ENCODE peak calls at places on chromosome 20, in four cellular contexts. I is CD4-positive, alpha-beta T cell; J is suprapubic skin; R is lung. T is an unnamed sample.

GRCh38 chr20:6051505-6051904 is 2.4 kb downstream of the LRRN4 start:
- DNase-seq in R (no peak), I (no peak), J (no peak), T (no peak)

GRCh38 chr20:25287631-25288290 is 39.9 kb downstream of the PYGB start:
- DNase-seq in R (no peak), J (peak), I (no peak), T (no peak)

GRCh38 chr20:3887870-3888614 is 1.1 kb upstream of the PANK2 start:
- DNase-seq in J (no peak), I (no peak), R (no peak), T (no peak)

GRCh38 chr20:32611286-32611685 is 26.2 kb upstream of the NOL4L start:
- DNase-seq in I (no peak), R (no peak), J (no peak), T (no peak)

GRCh38 chr20:4813076-4813838 is 91.5 kb downstream of the PRND start:
- DNase-seq in J (peak), R (no peak), I (no peak), T (no peak)

GRCh38 chr20:21702553-21703467 is 2.7 kb upstream of the PAX1 start:
- DNase-seq in J (no peak), I (no peak), R (peak), T (no peak)

GRCh38 chr20:37474386-37474785 is 46.7 kb upstream of the NNAT start:
- DNase-seq in J (no peak), I (no peak), R (no peak), T (no peak)

GRCh38 chr20:30811896-30812671 is 445.4 kb upstream of the DEFB115 start:
- DNase-seq in I (no peak), R (peak), J (no peak), T (no peak)

GRCh38 chr20:6122873-6123649 is at the start of gene FERMT1:
- DNase-seq in J (peak), R (peak), I (no peak), T (no peak)

GRCh38 chr20:38732981-38733380 is 8.7 kb downstream of the SLC32A1 start:
- DNase-seq in R (no peak), J (no peak), I (no peak), T (no peak)

GRCh38 chr20:59515013-59515905 is 89.1 kb upstream of the PHACTR3 start:
- DNase-seq in R (peak), J (no peak), I (no peak), T (no peak)

GRCh38 chr20:7151666-7152065 is 384.2 kb downstream of the BMP2 start:
- DNase-seq in R (no peak), J (no peak), I (no peak), T (no peak)

GRCh38 chr20:56765172-56766073 is 136.3 kb downstream of the TFAP2C start:
- DNase-seq in I (no peak), R (no peak), J (no peak), T (no peak)

GRCh38 chr20:9615766-9616454 is 101.5 kb downstream of the LAMP5 start:
- DNase-seq in I (no peak), R (no peak), J (no peak), T (no peak)

GRCh38 chr20:35320396-35321126 is 28.3 kb upstream of the FAM83C start:
- DNase-seq in R (no peak), J (no peak), I (no peak), T (no peak)

GRCh38 chr20:19012671-19013070 is 199.1 kb downstream of the SCP2D1 start:
- DNase-seq in J (no peak), R (no peak), I (no peak), T (no peak)

GRCh38 chr20:57061058-57061900 is 205.2 kb downstream of the BMP7 start:
- DNase-seq in R (no peak), I (no peak), J (no peak), T (no peak)

GRCh38 chr20:36959242-36959641 is 7.7 kb upstream of the SAMHD1 start:
- DNase-seq in I (no peak), J (no peak), R (no peak), T (no peak)

GRCh38 chr20:43372051-43372450 is 85.6 kb upstream of the SRSF6 start:
- DNase-seq in J (no peak), R (no peak), I (no peak), T (no peak)

GRCh38 chr20:19757973-19758887 is at the start of gene RIN2:
- DNase-seq in J (peak), R (peak), I (no peak), T (no peak)

GRCh38 chr20:63284544-63284949 is 8.4 kb upstream of the COL20A1 start:
- DNase-seq in J (no peak), R (no peak), I (no peak), T (no peak)

GRCh38 chr20:21615617-21616080 is 89.8 kb upstream of the PAX1 start:
- DNase-seq in R (peak), I (peak), J (no peak), T (no peak)

GRCh38 chr20:41746635-41747034 is 128.5 kb upstream of the CHD6 start:
- DNase-seq in R (no peak), J (no peak), I (no peak), T (no peak)

GRCh38 chr20:11204926-11205768 is 531.3 kb upstream of the JAG1 start:
- DNase-seq in I (no peak), R (peak), J (no peak), T (no peak)

GRCh38 chr20:19275630-19276071 is 63.2 kb downstream of the SLC24A3 start:
- DNase-seq in I (no peak), R (peak), J (peak), T (no peak)

GRCh38 chr20:32859961-32860360 is 1.2 kb downstream of the EFCAB8 start:
- DNase-seq in R (no peak), I (no peak), J (no peak), T (no peak)

DNA sequence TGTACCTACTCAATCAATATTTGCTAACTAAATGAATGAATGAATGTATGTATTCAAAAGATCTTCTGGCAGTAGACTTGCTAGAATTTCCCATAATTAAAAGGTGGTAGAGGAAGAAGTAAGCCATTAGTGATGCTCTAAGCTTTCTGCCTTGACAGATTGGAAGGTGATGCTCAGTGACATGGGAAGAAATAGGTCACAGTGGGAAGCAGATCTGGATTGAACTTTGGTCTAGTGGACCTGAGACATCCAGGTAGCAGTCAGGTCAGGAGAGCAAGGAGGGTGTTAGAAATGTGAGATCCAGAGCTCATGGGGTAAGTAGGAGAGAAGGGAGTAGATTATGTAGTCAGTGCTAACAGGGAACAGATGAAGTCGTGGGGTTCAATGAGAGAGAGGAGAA is 106.4 kb downstream of the SNX5 start:
- DNase-seq in I (no peak), R (no peak), J (no peak), T (no peak)
- TF ChIP-seq CTCF in I (no peak), R (no peak), J (no peak), T (no peak)

DNA sequence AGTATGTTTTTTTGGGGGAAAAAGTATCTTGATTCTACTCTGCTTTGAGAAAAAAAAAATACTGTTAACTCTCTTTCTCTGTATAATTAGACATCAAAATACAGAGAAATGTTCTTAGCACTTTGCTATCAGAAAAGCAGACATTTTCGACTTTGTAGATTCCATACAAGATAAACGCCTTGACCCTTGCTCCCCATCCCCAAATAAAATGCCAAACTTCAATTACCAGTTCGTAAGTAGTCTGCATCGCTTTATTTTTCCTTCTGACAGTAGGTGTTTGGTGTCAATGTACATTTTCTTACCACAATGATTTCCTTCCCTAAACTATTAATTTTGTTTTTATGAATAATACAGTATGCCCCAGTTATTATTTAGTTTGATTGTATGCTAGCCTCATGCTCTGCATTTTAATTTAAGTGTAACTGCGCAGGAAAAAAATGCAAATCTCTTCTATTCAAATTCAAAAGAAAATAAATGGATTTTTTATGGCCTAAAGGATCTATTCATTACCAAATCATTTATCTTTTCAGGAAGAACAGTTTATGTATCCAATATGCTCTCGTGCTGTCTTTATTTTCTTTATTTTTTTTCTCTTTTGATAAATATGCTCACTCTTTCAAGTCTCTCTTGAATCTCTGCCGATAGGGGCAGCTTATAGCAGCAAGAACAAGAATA is 84.8 kb upstream of the ZNF217 start:
- DNase-seq in R (no peak), J (no peak), I (no peak), T (no peak)
- TF ChIP-seq CTCF in R (no peak), J (no peak), I (no peak), T (no peak)

GRCh38 chr20:8581451-8582183 is 449.6 kb downstream of the PLCB1 start:
- DNase-seq in I (no peak), J (no peak), R (no peak), T (no peak)
- TF ChIP-seq CTCF in I (no peak), J (no peak), R (no peak), T (no peak)

GRCh38 chr20:46541229-46541935 is 9.1 kb downstream of the OCSTAMP start:
- DNase-seq in J (no peak), R (no peak), I (no peak), T (no peak)

GRCh38 chr20:46543033-46543432 is 7.4 kb downstream of the OCSTAMP start:
- DNase-seq in R (no peak), I (no peak), J (no peak), T (no peak)

GRCh38 chr20:46543959-46544358 is 6.5 kb downstream of the OCSTAMP start:
- DNase-seq in J (no peak), R (no peak), I (no peak), T (no peak)

GRCh38 chr20:46544576-46544975 is 5.9 kb downstream of the OCSTAMP start:
- DNase-seq in J (no peak), I (no peak), R (no peak), T (no peak)

DNA sequence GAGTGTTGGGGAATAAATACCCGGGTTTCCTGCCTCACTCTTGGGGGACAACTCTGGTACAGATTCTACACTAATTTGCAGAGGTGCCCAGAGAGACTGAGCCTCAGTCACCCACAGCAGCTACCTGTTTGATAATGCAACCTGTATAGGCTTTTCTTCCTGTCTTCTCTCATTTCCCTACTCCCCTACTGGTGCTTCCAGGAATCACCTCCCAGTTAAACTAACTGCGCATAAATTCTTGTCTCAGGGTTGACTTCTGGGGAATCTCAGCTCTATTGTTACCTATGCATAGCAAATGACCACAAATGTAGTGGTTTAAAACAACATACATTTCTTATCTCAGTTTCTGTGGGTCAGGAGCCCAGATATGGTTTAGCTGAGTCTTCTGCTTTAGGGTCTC is 11.3 kb downstream of the OCSTAMP start:
- DNase-seq in J (no peak), R (no peak), I (no peak), T (no peak)
- TF ChIP-seq CTCF in J (no peak), R (no peak), I (no peak), T (no peak)

T was measured in natural killer cell.